ENCODE peak calls at places on chromosomes 1 and 21, in seven cellular contexts. Z is AG09309, P is stomach, D is heart left ventricle, G is lung, N is lower leg skin, S is transverse colon. K is an unnamed sample.

GRCh38 chr21:14753466-14754258 is 207.5 kb upstream of the SAMSN1 start:
- DNase-seq in N (no peak), Z (no peak), S (peak; percentile 49), D (no peak), G (no peak), P (no peak), K (no peak)

GRCh38 chr1:47707887-47708535 is 270.2 kb downstream of the FOXD2 start:
- DNase-seq in G (no peak), N (no peak), P (no peak), D (no peak), S (peak; percentile 34), Z (no peak), K (no peak)

GRCh38 chr21:27406297-27407009 is 439.6 kb upstream of the ADAMTS5 start:
- DNase-seq in D (no peak), Z (peak; percentile 28), N (no peak), G (no peak), P (no peak), S (no peak), K (no peak)

GRCh38 chr1:67685558-67686271 is 714 bp downstream of the GADD45A start:
- DNase-seq in S (peak; percentile 56), G (peak; percentile 61), N (peak; percentile 56), Z (no peak), D (peak; percentile 74), P (peak; percentile 57), K (peak; percentile 26)

GRCh38 chr1:25017436-25018109 is 87.5 kb upstream of the RUNX3 start:
- DNase-seq in P (no peak), Z (no peak), S (no peak), N (no peak), G (no peak), D (no peak), K (no peak)

GRCh38 chr1:11499825-11500331 is 20.9 kb downstream of the DISP3 start:
- DNase-seq in G (no peak), Z (no peak), P (no peak), S (no peak), D (no peak), N (no peak), K (no peak)

GRCh38 chr1:94702440-94702810 is 117.7 kb upstream of the SLC44A3 start:
- DNase-seq in S (no peak), G (no peak), Z (no peak), N (peak; percentile 59), P (no peak), D (no peak), K (no peak)

GRCh38 chr1:185652348-185652747 is 81.8 kb upstream of the HMCN1 start:
- DNase-seq in P (no peak), Z (no peak), G (no peak), D (no peak), S (no peak), N (no peak), K (no peak)

GRCh38 chr21:46180079-46180722 is 4.1 kb downstream of the SPATC1L start:
- DNase-seq in G (no peak), S (no peak), N (no peak), P (no peak), D (no peak), Z (no peak), K (no peak)

DNA sequence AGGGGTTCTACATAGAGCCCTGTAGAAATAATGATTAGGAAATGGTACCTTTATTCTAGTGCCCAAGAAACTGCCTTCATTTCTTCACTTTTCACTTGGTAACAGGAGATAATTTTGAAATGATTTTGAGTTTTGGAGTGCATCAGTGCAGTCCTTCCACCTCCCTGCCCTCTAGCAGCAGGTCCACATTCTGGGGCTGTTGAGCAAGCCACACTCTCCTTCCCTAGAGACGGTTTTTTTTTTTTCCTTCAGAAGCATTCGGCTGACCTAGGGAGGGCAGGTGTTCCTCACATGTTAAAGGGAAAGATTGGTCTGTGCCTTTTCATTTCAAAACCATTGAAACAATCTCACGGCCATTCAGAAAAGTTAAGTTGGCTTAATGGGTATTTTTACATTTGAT is 39.8 kb downstream of the SLC37A1 start:
- DNase-seq in N (no peak), G (no peak), P (no peak), Z (no peak), S (no peak), D (no peak), K (no peak)
- TF ChIP-seq CTCF in N (no peak), G (no peak), P (no peak), Z (no peak), S (no peak), D (no peak), K (no peak)

GRCh38 chr21:44444286-44444931 is 10.9 kb upstream of the LRRC3 start:
- DNase-seq in S (no peak), Z (no peak), N (no peak), G (no peak), P (no peak), D (no peak), K (no peak)
- TF ChIP-seq CTCF in S (no peak), Z (no peak), N (no peak), G (no peak), P (no peak), D (no peak), K (peak; percentile 35)

GRCh38 chr1:51927029-51927428 is 48.5 kb upstream of the NRDC start:
- DNase-seq in N (no peak), S (no peak), G (no peak), Z (no peak), P (no peak), D (no peak), K (no peak)

GRCh38 chr1:51924455-51924854 is 45.9 kb upstream of the NRDC start:
- DNase-seq in D (no peak), P (no peak), N (no peak), S (no peak), G (no peak), Z (no peak), K (no peak)

GRCh38 chr1:51930329-51930728 is 51.8 kb upstream of the NRDC start:
- DNase-seq in Z (no peak), P (no peak), N (no peak), G (no peak), D (no peak), S (no peak), K (no peak)

GRCh38 chr1:51928896-51929295 is 50.4 kb upstream of the NRDC start:
- DNase-seq in P (no peak), S (no peak), Z (no peak), N (no peak), D (no peak), G (no peak), K (no peak)

GRCh38 chr1:51926171-51926812 is 47.8 kb upstream of the NRDC start:
- DNase-seq in D (no peak), Z (no peak), G (no peak), S (no peak), P (no peak), N (no peak), K (no peak)
- TF ChIP-seq CTCF in D (no peak), Z (peak; percentile 54), G (no peak), S (no peak), P (no peak), N (no peak), K (peak; percentile 28)

DNA sequence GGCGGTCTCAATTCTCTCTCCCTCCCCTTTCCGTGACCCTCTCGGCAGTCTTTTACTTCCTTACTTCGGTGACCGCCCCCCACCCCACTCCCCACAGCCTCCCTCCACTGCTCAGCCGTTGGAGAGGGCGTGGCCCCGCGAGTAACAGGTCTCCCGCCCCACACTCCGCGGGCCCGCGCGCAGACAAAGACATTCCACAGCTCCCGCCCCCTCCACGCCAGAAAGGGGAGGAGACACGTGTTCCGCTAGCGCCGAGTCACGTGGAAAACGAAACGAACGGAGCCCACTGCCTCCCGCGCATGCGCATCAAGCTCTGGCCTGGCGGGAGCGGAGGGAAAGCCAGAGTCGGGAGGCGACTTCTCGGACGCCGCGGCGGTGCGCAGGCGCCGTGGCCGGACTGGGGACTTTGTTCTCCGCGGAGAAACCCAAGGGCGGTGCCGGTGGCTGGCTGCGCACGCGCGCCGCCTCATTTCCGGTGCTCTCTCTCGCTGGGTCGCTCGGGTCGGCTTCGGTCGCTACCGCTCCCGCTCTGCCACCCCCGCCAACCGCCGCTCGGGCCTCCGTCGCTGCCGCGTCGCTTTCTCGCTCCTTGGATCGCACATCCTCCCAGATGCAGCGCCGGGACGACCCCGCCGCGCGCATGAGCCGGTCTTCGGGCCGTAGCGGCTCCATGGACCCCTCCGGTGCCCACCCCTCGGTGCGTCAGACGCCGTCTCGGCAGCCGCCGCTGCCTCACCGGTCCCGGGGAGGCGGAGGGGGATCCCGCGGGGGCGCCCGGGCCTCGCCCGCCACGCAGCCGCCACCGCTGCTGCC is at the start of gene KHDRBS1:
- DNase-seq in P (peak; percentile 99), Z (peak; percentile 93), D (peak; percentile 99), N (peak; percentile 98), G (peak; percentile 99), S (peak; percentile 99), K (peak; percentile 98)
- TF ChIP-seq CTCF in P (peak; percentile 12), Z (no peak), D (no peak), N (no peak), G (no peak), S (no peak), K (no peak)

DNA sequence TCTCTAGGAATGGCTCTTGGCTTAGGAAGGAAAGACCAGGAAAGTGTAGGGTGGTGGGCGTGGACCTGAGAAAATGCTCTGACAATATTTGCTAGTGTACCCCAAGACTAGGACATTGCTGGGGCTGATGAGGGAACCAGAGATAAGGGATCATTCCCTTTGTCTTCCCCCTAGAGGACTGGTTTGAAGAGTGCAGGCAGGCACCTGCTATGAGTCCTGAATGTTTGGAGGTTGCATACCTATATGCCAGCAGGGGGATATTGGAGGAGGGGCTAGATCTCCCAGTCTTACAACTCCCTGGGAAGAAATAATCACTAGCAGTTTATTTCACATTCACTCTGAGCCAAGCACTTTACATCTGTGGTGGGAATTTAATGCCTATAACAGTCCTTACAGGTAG is 6.0 kb upstream of the BCL10 start:
- DNase-seq in P (no peak), N (no peak), S (no peak), G (no peak), D (no peak), Z (no peak), K (no peak)
- TF ChIP-seq CTCF in P (no peak), N (no peak), S (no peak), G (no peak), D (no peak), Z (no peak), K (peak; percentile 47)

GRCh38 chr1:53559391-53559815 is 100.2 kb downstream of the DMRTB1 start:
- DNase-seq in Z (no peak), P (no peak), G (no peak), S (peak; percentile 3), D (no peak), N (no peak), K (no peak)
- TF ChIP-seq CTCF in Z (no peak), P (no peak), G (no peak), S (no peak), D (no peak), N (no peak), K (no peak)

DNA sequence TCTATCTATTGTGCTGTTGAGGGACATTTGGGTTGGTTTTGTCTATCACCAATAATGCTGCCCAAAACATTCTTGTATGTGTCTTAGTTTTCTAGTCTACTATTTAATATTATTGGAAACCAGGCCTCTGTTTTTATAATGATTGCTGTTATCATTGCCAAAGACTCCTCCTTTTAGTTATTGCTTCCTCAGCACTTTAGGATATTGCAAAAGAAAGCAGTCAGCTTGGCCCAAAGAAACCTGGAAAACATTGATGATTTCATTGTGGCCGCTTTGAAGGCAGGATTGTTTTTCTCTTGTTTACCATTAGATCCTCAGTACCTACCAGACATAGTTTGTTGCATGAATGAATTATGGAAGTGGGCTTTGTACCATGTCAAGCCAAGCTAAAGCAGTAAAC is 20.6 kb upstream of the MTARC2 start:
- DNase-seq in S (no peak), G (no peak), N (no peak), P (no peak), D (no peak), Z (no peak), K (no peak)
- TF ChIP-seq CTCF in S (no peak), G (no peak), N (no peak), P (no peak), D (no peak), Z (no peak), K (no peak)

GRCh38 chr1:102174259-102174863 is 177.6 kb upstream of the OLFM3 start:
- DNase-seq in N (no peak), Z (no peak), S (peak; percentile 11), P (no peak), D (no peak), G (no peak), K (no peak)
- TF ChIP-seq CTCF in N (no peak), Z (no peak), S (peak; percentile 50), P (no peak), D (no peak), G (no peak), K (peak; percentile 51)